ENCODE peak calls at places on chromosomes 7 and 10, in four cellular contexts. R, S, J and E are unnamed samples.

GRCh38 chr10:13831711-13832110 is 244.9 kb downstream of the PRPF18 start:
- DNase-seq in R (no peak), S (no peak), J (no peak), E (no peak)

GRCh38 chr7:101058355-101058754 is 26.9 kb upstream of the TRIM56 start:
- DNase-seq in R (no peak), S (peak), J (peak), E (peak)

GRCh38 chr10:62270020-62270419 is 1.4 kb upstream of the RTKN2 start:
- DNase-seq in R (no peak), S (no peak), J (no peak), E (no peak)

GRCh38 chr10:69073731-69074130 is 14.2 kb upstream of the SRGN start:
- DNase-seq in R (no peak), S (no peak), J (no peak), E (no peak)

GRCh38 chr7:158407581-158408331 is 179.9 kb downstream of the PTPRN2 start:
- DNase-seq in R (no peak), S (peak), J (no peak), E (no peak)

GRCh38 chr7:43123457-43123856 is 11.0 kb downstream of the HECW1 start:
- DNase-seq in R (no peak), S (no peak), J (no peak), E (no peak)

GRCh38 chr7:72544486-72544885 is 132.3 kb upstream of the CALN1 start:
- DNase-seq in R (no peak), S (no peak), J (no peak), E (no peak)

GRCh38 chr10:59623100-59623822 is 86.4 kb downstream of the SLC16A9 start:
- DNase-seq in R (no peak), S (no peak), J (no peak), E (no peak)

GRCh38 chr10:1100691-1101368 is 44.6 kb downstream of the WDR37 start:
- DNase-seq in R (peak), S (no peak), J (no peak), E (no peak)

GRCh38 chr10:33009244-33010131 is 51.5 kb upstream of the ITGB1 start:
- DNase-seq in R (no peak), S (no peak), J (no peak), E (no peak)

GRCh38 chr7:84142726-84143125 is 51.9 kb downstream of the SEMA3A start:
- DNase-seq in R (no peak), S (no peak), J (no peak), E (no peak)

GRCh38 chr7:70559815-70560214 is 572.1 kb upstream of the GALNT17 start:
- DNase-seq in R (no peak), S (no peak), J (no peak), E (no peak)

GRCh38 chr7:156655983-156656382 is 15.4 kb downstream of the RNF32 start:
- DNase-seq in R (no peak), S (no peak), J (no peak), E (no peak)

GRCh38 chr7:136123352-136123751 is 146.2 kb upstream of the MTPN start:
- DNase-seq in R (no peak), S (no peak), J (no peak), E (no peak)

GRCh38 chr7:27176962-27177794 is 3.1 kb upstream of the HOXA10 start:
- DNase-seq in R (no peak), S (no peak), J (peak), E (peak)

GRCh38 chr10:810351-810846 is 120.9 kb upstream of the DIP2C start:
- DNase-seq in R (no peak), S (no peak), J (no peak), E (no peak)

GRCh38 chr10:47136866-47137265 is 163.1 kb upstream of the GDF10 start:
- DNase-seq in R (no peak), S (no peak), J (no peak), E (no peak)

GRCh38 chr10:132451506-132452215 is 54.7 kb downstream of the PWWP2B start:
- DNase-seq in R (no peak), S (peak), J (no peak), E (no peak)

GRCh38 chr10:119413738-119414611 is 128.5 kb downstream of the RGS10 start:
- DNase-seq in R (no peak), S (no peak), J (peak), E (peak)

GRCh38 chr7:127934711-127935110 is 96.5 kb downstream of the LRRC4 start:
- DNase-seq in R (no peak), S (no peak), J (no peak), E (no peak)

GRCh38 chr7:73721237-73721848 is 1.9 kb upstream of the STX1A start:
- DNase-seq in R (peak), S (no peak), J (peak), E (peak)

GRCh38 chr7:81624650-81625310 is 145.1 kb downstream of the HGF start:
- DNase-seq in R (no peak), S (no peak), J (no peak), E (no peak)

GRCh38 chr7:42611961-42612360 is 299.9 kb downstream of the C7orf25 start:
- DNase-seq in R (no peak), S (no peak), J (no peak), E (no peak)

GRCh38 chr7:64174941-64175340 is 32.1 kb upstream of the ZNF735 start:
- DNase-seq in R (no peak), S (no peak), J (no peak), E (no peak)

GRCh38 chr10:116784651-116785050 is 42.3 kb upstream of the HSPA12A start:
- DNase-seq in R (no peak), S (no peak), J (no peak), E (no peak)

GRCh38 chr10:102775973-102776669 is 32.4 kb downstream of the WBP1L start:
- DNase-seq in R (no peak), S (peak), J (peak), E (peak)

GRCh38 chr10:50604049-50604640 is 19.6 kb downstream of the SGMS1 start:
- DNase-seq in R (peak), S (no peak), J (no peak), E (no peak)

GRCh38 chr10:47346572-47347302 is 1.4 kb upstream of the RBP3 start:
- DNase-seq in R (peak), S (peak), J (no peak), E (no peak)

GRCh38 chr7:3673524-3673923 is 372.5 kb downstream of the SDK1 start:
- DNase-seq in R (peak), S (peak), J (peak), E (no peak)

GRCh38 chr7:142913051-142913450 is 20.5 kb downstream of the TRPV5 start:
- DNase-seq in R (no peak), S (no peak), J (no peak), E (no peak)